ENCODE peak calls at places on chromosomes 5 and 9, in six cellular contexts. X is suprapubic skin, F is lower lobe of right lung, I is keratinocyte, Q is dorsolateral prefrontal cortex, P is fibroblast of lung. W is an unnamed sample.

GRCh38 chr5:15574806-15575205 is 74.8 kb downstream of the FBXL7 start:
- DNase-seq in X (no peak), F (no peak), I (no peak), Q (no peak), P (no peak), W (peak)

GRCh38 chr9:134229466-134230091 is 65.2 kb upstream of the RNU6ATAC start:
- DNase-seq in X (no peak), F (no peak), I (no peak), Q (no peak), P (no peak), W (no peak)

GRCh38 chr5:109532773-109533364 is 123.1 kb upstream of the PJA2 start:
- DNase-seq in X (no peak), F (no peak), I (no peak), Q (no peak), P (peak), W (peak)

GRCh38 chr9:35357116-35357515 is 132.8 kb upstream of the RUSC2 start:
- DNase-seq in X (no peak), F (no peak), I (no peak), Q (no peak), P (no peak), W (no peak)

GRCh38 chr5:150162142-150162513 is 4.5 kb upstream of the CDX1 start:
- DNase-seq in X (no peak), F (no peak), I (no peak), Q (no peak), P (no peak), W (no peak)

GRCh38 chr9:13131396-13131795 is 148.1 kb downstream of the MPDZ start:
- DNase-seq in X (no peak), F (no peak), I (no peak), Q (no peak), P (no peak), W (no peak)

GRCh38 chr9:94586814-94587213 is 6.8 kb downstream of the FBP2 start:
- DNase-seq in X (no peak), F (no peak), I (no peak), Q (no peak), P (peak), W (peak)

GRCh38 chr5:107170620-107171019 is 500.1 kb downstream of the EFNA5 start:
- DNase-seq in X (no peak), F (no peak), I (no peak), Q (no peak), P (no peak), W (no peak)

GRCh38 chr5:73496984-73497457 is 1.2 kb upstream of the BTF3 start:
- DNase-seq in X (no peak), F (no peak), I (no peak), Q (no peak), P (peak), W (peak)

GRCh38 chr9:2234371-2234893 is 219.3 kb downstream of the SMARCA2 start:
- DNase-seq in X (no peak), F (no peak), I (no peak), Q (no peak), P (peak), W (peak)

GRCh38 chr5:168366124-168366523 is 74.7 kb downstream of the WWC1 start:
- DNase-seq in X (no peak), F (no peak), I (peak), Q (no peak), P (peak), W (peak)

GRCh38 chr5:172059661-172060100 is 53.2 kb upstream of the FBXW11 start:
- DNase-seq in X (no peak), F (no peak), I (no peak), Q (no peak), P (no peak), W (peak)

GRCh38 chr5:760363-761205 is 23.9 kb downstream of the ZDHHC11B start:
- DNase-seq in X (peak), F (no peak), I (no peak), Q (no peak), P (no peak), W (no peak)

GRCh38 chr9:79672891-79673290 is 101.1 kb downstream of the TLE4 start:
- DNase-seq in X (no peak), F (no peak), I (no peak), Q (no peak), P (no peak), W (no peak)

GRCh38 chr9:137320555-137321384 is 18.7 kb upstream of the NRARP start:
- DNase-seq in X (no peak), F (no peak), I (no peak), Q (peak), P (no peak), W (no peak)

GRCh38 chr5:76104027-76104426 is 20.8 kb downstream of the SV2C start:
- DNase-seq in X (no peak), F (no peak), I (no peak), Q (no peak), P (peak), W (peak)

GRCh38 chr5:146793709-146794108 is 84.8 kb downstream of the PPP2R2B start:
- DNase-seq in X (no peak), F (no peak), I (no peak), Q (no peak), P (no peak), W (no peak)

GRCh38 chr5:375921-376871 is 54.7 kb downstream of the AHRR start:
- DNase-seq in X (peak), F (no peak), I (no peak), Q (peak), P (no peak), W (no peak)

GRCh38 chr5:56808211-56808610 is 7.1 kb upstream of the MAP3K1 start:
- DNase-seq in X (no peak), F (no peak), I (no peak), Q (no peak), P (no peak), W (no peak)

GRCh38 chr5:90015584-90016018 is 394.0 kb downstream of the CETN3 start:
- DNase-seq in X (no peak), F (no peak), I (no peak), Q (no peak), P (peak), W (peak)

GRCh38 chr5:125700380-125700856 is 722.8 kb upstream of the GRAMD2B start:
- DNase-seq in X (no peak), F (no peak), I (no peak), Q (no peak), P (peak), W (peak)

GRCh38 chr5:132389453-132390286 is 20.2 kb downstream of the SLC22A5 start:
- DNase-seq in X (peak), F (no peak), I (peak), Q (no peak), P (peak), W (peak)

GRCh38 chr9:110750272-110750671 is 81.7 kb downstream of the MUSK start:
- DNase-seq in X (peak), F (no peak), I (no peak), Q (no peak), P (no peak), W (peak)

GRCh38 chr9:134175291-134175807 is 11.0 kb upstream of the RNU6ATAC start:
- DNase-seq in X (no peak), F (no peak), I (no peak), Q (no peak), P (no peak), W (no peak)

GRCh38 chr5:173618927-173619519 is 2.6 kb upstream of the BOD1 start:
- DNase-seq in X (no peak), F (no peak), I (no peak), Q (no peak), P (peak), W (peak)

GRCh38 chr5:177086918-177087706 is 397 bp downstream of the FGFR4 start:
- DNase-seq in X (no peak), F (peak), I (peak), Q (no peak), P (peak), W (no peak)

GRCh38 chr5:163908253-163908652 is 402.8 kb downstream of the MAT2B start:
- DNase-seq in X (no peak), F (no peak), I (no peak), Q (no peak), P (no peak), W (no peak)

GRCh38 chr9:126398403-126399058 is 71.9 kb downstream of the MVB12B start:
- DNase-seq in X (peak), F (peak), I (no peak), Q (peak), P (peak), W (peak)

GRCh38 chr5:141465351-141465750 is 10.4 kb upstream of the PCDHGC3 start:
- DNase-seq in X (no peak), F (no peak), I (no peak), Q (no peak), P (peak), W (peak)

GRCh38 chr5:68883441-68883840 is 210.4 kb upstream of the SLC30A5 start:
- DNase-seq in X (no peak), F (no peak), I (no peak), Q (no peak), P (no peak), W (no peak)

GRCh38 chr5:31901807-31902530 is 263.0 kb downstream of the PDZD2 start:
- DNase-seq in X (no peak), F (no peak), I (no peak), Q (no peak), P (peak), W (no peak)

GRCh38 chr5:77280036-77280435 is 69.6 kb downstream of the PDE8B start:
- DNase-seq in X (no peak), F (no peak), I (no peak), Q (no peak), P (no peak), W (no peak)

GRCh38 chr5:72040513-72040912 is 66.8 kb upstream of the MAP1B start:
- DNase-seq in X (no peak), F (no peak), I (no peak), Q (no peak), P (no peak), W (no peak)

GRCh38 chr9:96087669-96088299 is 212.3 kb downstream of the ERCC6L2 start:
- DNase-seq in X (no peak), F (no peak), I (no peak), Q (no peak), P (no peak), W (no peak)

GRCh38 chr5:16803831-16804230 is 132.3 kb downstream of the MYO10 start:
- DNase-seq in X (no peak), F (no peak), I (no peak), Q (no peak), P (no peak), W (no peak)

GRCh38 chr5:163832155-163832554 is 326.7 kb downstream of the MAT2B start:
- DNase-seq in X (no peak), F (no peak), I (no peak), Q (no peak), P (no peak), W (no peak)

DNA sequence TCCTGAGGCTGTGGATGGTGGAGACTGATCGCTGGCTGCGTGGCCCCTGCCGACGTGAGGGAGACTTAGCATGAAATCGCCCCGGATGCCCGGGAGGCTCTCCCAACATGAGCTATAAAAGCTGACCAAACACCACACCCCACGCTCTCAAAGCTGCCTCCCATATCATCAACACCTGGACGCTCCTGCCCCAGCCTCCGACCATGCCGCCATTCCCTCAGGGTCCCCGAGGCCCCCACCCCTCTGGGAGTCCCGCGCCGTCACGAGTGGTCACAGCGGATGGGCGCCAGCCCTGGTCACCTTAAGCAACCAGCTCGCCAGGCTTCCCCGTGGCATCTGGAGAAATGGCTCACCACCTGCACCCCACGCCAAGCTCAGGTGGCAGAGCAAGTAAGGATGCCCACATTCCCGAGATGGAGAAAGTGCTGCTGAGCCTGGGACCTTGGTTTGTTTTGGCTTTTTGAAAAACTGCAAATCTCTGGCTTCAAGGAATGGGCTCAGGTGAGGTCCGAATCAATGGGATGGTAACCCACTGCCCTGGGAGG is 196.0 kb downstream of the MED10 start:
- DNase-seq in X (no peak), F (no peak), I (no peak), Q (no peak), P (no peak), W (no peak)
- H3K4me3 ChIP-seq in X (no peak), F (no peak), I (no peak), Q (no peak), P (no peak), W (no peak)

GRCh38 chr9:18060304-18060934 is 413.5 kb upstream of the ADAMTSL1 start:
- DNase-seq in X (no peak), F (no peak), I (no peak), Q (no peak), P (no peak), W (no peak)
- TF ChIP-seq CTCF in X (no peak), F (no peak), I (no peak), Q (no peak), P (no peak), W (peak)

GRCh38 chr9:113682297-113682771 is 193.8 kb upstream of the ZNF618 start:
- DNase-seq in X (peak), F (peak), I (peak), Q (peak), P (peak), W (peak)

GRCh38 chr9:113690055-113690740 is 185.9 kb upstream of the ZNF618 start:
- DNase-seq in X (no peak), F (no peak), I (no peak), Q (no peak), P (no peak), W (no peak)

GRCh38 chr9:113687680-113688371 is 188.3 kb upstream of the ZNF618 start:
- DNase-seq in X (no peak), F (no peak), I (no peak), Q (no peak), P (no peak), W (no peak)

GRCh38 chr9:113692264-113692663 is 183.8 kb upstream of the ZNF618 start:
- DNase-seq in X (no peak), F (no peak), I (no peak), Q (no peak), P (no peak), W (no peak)

GRCh38 chr9:113687107-113687679 is 188.9 kb upstream of the ZNF618 start:
- DNase-seq in X (no peak), F (no peak), I (no peak), Q (no peak), P (no peak), W (no peak)
- H3K4me3 ChIP-seq in X (peak), F (no peak), I (no peak), Q (no peak), P (no peak), W (no peak)

DNA sequence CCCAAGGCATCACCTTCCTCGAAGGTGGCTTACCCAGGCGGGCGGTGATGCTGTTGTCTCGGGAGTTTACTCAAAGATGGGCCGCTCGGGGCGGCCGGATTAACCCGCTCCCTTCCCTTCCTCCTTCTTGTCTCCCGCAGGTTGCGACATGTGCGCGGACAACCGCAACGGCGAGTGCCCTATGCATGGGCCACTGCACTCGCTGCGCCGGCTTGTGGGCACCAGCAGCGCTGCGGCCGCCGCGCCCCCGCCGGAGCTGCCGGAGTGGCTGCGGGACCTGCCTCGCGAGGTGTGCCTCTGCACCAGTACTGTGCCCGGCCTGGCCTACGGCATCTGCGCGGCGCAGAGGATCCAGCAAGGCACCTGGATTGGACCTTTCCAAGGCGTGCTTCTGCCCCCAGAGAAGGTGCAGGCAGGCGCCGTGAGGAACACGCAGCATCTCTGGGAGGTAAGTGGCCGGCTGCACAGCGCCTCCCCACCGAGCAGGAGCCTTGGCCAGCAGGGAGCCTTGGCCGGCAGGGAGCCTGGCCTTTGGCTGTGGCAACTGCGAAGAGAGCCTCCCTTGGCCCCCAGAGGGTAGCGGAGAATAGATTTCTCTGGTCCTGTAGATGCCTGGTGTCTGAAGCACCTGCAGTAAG is 10.6 kb downstream of the PRDM6 start:
- DNase-seq in X (no peak), F (peak), I (no peak), Q (no peak), P (peak), W (peak)
- TF ChIP-seq CTCF in X (no peak), F (peak), I (peak), Q (no peak), P (no peak), W (no peak)

DNA sequence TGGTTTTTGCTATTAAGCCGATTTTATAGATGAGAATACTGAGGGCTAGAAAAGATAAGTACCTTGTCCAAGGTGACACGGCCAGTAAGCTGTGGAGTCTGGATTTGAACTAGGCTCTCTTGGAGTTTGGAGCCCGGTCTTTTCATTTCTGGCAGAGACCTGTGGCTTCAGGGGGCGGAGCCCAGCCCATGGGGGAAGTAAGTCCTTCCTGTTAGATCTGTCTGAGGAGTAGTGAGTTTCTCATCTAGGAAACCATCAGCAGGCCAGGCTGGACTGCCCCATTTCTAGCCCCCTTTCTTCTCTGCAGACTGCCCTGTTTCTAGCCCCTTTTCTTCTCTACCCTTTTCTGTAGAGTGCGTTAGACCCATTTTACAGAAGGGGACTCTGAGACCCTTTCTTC is 521 bp upstream of the PTGS1 start:
- DNase-seq in X (no peak), F (peak), I (no peak), Q (no peak), P (no peak), W (no peak)
- H3K4me3 ChIP-seq in X (peak), F (peak), I (peak), Q (no peak), P (no peak), W (peak)

DNA sequence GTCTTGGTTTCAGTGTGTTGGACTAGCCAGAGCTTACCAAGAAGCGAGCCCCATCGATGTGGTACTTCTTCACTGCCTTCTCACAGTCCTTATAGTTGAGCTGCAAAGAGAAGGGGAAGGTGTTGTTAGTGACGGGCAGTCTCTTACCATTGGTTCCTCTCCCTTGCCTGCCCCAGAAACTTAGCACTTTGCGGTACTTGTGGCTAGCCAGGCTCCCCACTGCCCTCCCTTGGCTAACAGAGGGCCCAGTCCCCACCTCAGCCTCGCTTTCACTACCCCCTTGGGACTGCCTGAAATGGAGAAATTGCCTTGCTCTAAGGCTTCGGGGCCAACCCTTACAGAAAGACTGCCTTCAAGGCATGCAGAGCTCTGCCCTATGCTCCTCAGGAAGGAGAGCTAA is 4.3 kb downstream of the LCP2 start:
- DNase-seq in X (no peak), F (peak), I (no peak), Q (no peak), P (no peak), W (no peak)
- TF ChIP-seq CTCF in X (no peak), F (no peak), I (no peak), Q (no peak), P (no peak), W (no peak)